ENCODE peak calls at places on chromosomes 12 and 14, in nine cellular contexts. A is IMR-90, C is thyroid gland, D is iPS DF 6.9, H is uterus, L is GM23338, F is right lobe of liver, O is astrocyte, P is right atrium auricular region. G is an unnamed sample. For H3K4me1, the result is how much of the 10 kb centered on the place peaks cover.

GRCh38 chr12:133026996-133027395 is 10.3 kb upstream of the ZNF84 start:
- DNase-seq in A (no peak), C (no peak), D (no peak), H (no peak), L (no peak), F (no peak), O (peak), P (no peak), G (no peak)

GRCh38 chr14:44404599-44405349 is 102.3 kb downstream of the FSCB start:
- DNase-seq in A (no peak), C (no peak), D (no peak), H (no peak), L (no peak), F (no peak), O (no peak), P (no peak), G (no peak)

GRCh38 chr12:6420364-6420763 is 24.4 kb upstream of the CD27 start:
- DNase-seq in A (no peak), C (no peak), D (no peak), H (no peak), L (no peak), F (no peak), O (no peak), P (no peak), G (no peak)

GRCh38 chr12:106783515-106783914 is 9.0 kb downstream of the RIC8B start:
- DNase-seq in A (no peak), C (no peak), D (no peak), H (no peak), L (no peak), F (no peak), O (no peak), P (no peak), G (no peak)

GRCh38 chr14:61346793-61347192 is 25.4 kb downstream of the PRKCH start:
- DNase-seq in A (no peak), C (no peak), D (no peak), H (no peak), L (no peak), F (no peak), O (no peak), P (no peak), G (no peak)

GRCh38 chr12:31004666-31005065 is 69.0 kb upstream of the DDX11 start:
- DNase-seq in A (no peak), C (no peak), D (no peak), H (peak), L (no peak), F (peak), O (no peak), P (no peak), G (no peak)

GRCh38 chr14:91378945-91379932 is 38.4 kb downstream of the CCDC88C start:
- DNase-seq in A (no peak), C (no peak), D (no peak), H (no peak), L (no peak), F (no peak), O (no peak), P (no peak), G (no peak)

GRCh38 chr12:58413794-58414193 is 472.4 kb downstream of the ATP23 start:
- DNase-seq in A (peak), C (no peak), D (no peak), H (no peak), L (no peak), F (no peak), O (peak), P (no peak), G (no peak)

GRCh38 chr12:105289114-105289904 is 41.2 kb upstream of the C12orf75 start:
- DNase-seq in A (peak), C (no peak), D (no peak), H (no peak), L (no peak), F (no peak), O (peak), P (no peak), G (no peak)

GRCh38 chr14:26323781-26324363 is 274.0 kb downstream of the NOVA1 start:
- DNase-seq in A (no peak), C (no peak), D (no peak), H (no peak), L (no peak), F (no peak), O (no peak), P (no peak), G (no peak)

GRCh38 chr14:102158797-102159196 is 19.1 kb downstream of the WDR20 start:
- DNase-seq in A (no peak), C (no peak), D (no peak), H (no peak), L (no peak), F (no peak), O (no peak), P (no peak), G (no peak)

GRCh38 chr12:132178801-132179401 is 34.6 kb downstream of the NOC4L start:
- DNase-seq in A (no peak), C (no peak), D (no peak), H (no peak), L (peak), F (no peak), O (no peak), P (no peak), G (no peak)

GRCh38 chr12:67827820-67828383 is 161.3 kb upstream of the IFNG-AS1 start:
- DNase-seq in A (peak), C (no peak), D (no peak), H (peak), L (no peak), F (no peak), O (peak), P (peak), G (no peak)

GRCh38 chr12:124565071-124565491 is 2.3 kb downstream of the NCOR2 start:
- DNase-seq in A (no peak), C (peak), D (no peak), H (no peak), L (no peak), F (no peak), O (no peak), P (no peak), G (no peak)

GRCh38 chr14:67645414-67645813 is 25.7 kb downstream of the ARG2 start:
- DNase-seq in A (no peak), C (no peak), D (no peak), H (no peak), L (no peak), F (no peak), O (no peak), P (no peak), G (no peak)

GRCh38 chr12:5031242-5031641 is 12.4 kb upstream of the KCNA5 start:
- DNase-seq in A (no peak), C (no peak), D (no peak), H (no peak), L (no peak), F (no peak), O (no peak), P (no peak), G (no peak)

GRCh38 chr14:95683793-95684192 is 2.4 kb upstream of the TCL1B start:
- DNase-seq in A (no peak), C (no peak), D (peak), H (no peak), L (peak), F (no peak), O (no peak), P (no peak), G (no peak)

GRCh38 chr12:30585877-30586276 is 109.8 kb downstream of the IPO8 start:
- DNase-seq in A (no peak), C (peak), D (no peak), H (no peak), L (no peak), F (no peak), O (no peak), P (no peak), G (no peak)

GRCh38 chr12:126338031-126338441 is 1272.8 kb downstream of the AACS start:
- DNase-seq in A (no peak), C (no peak), D (no peak), H (no peak), L (no peak), F (no peak), O (no peak), P (no peak), G (no peak)

GRCh38 chr14:100018054-100018453 is 47.2 kb upstream of the EVL start:
- DNase-seq in A (no peak), C (no peak), D (no peak), H (no peak), L (no peak), F (no peak), O (no peak), P (no peak), G (no peak)
- H3K27ac ChIP-seq in A (peak), C (no peak), D (no peak), H (no peak), L (no peak), F (no peak), O (no peak), P (no peak), G (no peak)

GRCh38 chr12:84701041-84701440 is 211.6 kb downstream of the SLC6A15 start:
- DNase-seq in A (no peak), C (no peak), D (no peak), H (no peak), L (no peak), F (no peak), O (peak), P (no peak), G (no peak)

GRCh38 chr12:84696281-84696680 is 216.3 kb downstream of the SLC6A15 start:
- DNase-seq in A (no peak), C (no peak), D (no peak), H (no peak), L (no peak), F (no peak), O (no peak), P (no peak), G (no peak)

GRCh38 chr12:84697141-84697540 is 215.5 kb downstream of the SLC6A15 start:
- DNase-seq in A (no peak), C (no peak), D (no peak), H (no peak), L (no peak), F (no peak), O (peak), P (no peak), G (no peak)

GRCh38 chr12:84701966-84702365 is 210.6 kb downstream of the SLC6A15 start:
- DNase-seq in A (peak), C (no peak), D (no peak), H (no peak), L (no peak), F (no peak), O (peak), P (no peak), G (no peak)

DNA sequence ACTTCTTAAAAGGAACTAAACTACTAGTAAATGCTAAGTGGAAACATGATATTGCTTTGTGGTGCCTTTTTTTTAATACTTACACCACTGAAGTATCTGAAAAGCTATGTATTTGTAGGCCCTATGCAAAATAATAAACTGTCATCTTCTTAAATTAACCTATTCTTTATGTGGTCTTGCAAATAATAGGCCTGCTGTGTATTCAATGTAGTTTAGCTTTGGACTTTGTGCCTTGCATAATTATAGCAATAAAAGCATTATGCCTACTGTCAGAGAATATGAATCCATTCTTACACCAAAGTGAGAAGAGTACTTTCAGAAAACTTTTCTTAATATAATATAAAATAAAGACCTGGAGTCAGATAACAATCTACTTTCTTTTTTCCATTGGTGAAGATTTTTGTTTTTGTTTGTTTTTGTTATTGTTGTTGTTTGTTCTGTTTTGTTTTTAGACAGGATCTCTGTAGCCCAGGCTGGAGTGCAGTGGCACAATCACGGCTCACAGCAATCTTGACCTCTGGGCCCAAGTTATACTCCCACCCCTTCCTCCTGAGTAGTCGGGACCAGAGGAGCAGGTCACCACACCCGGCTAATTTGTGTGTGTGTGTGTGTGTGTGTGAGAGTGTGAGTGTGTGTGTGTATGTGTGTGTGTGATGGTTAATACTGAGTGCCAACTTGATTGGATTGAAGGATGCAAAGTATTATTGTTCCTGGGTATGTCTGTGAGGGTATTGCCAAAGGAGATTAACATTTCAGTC is 213.8 kb downstream of the SLC6A15 start:
- DNase-seq in A (no peak), C (no peak), D (no peak), H (no peak), L (no peak), F (no peak), O (no peak), P (no peak), G (no peak)
- H3K4me1 ChIP-seq in A (under half), C (under half), D (under half), H (under half), L (under half), F (under half), O (under half), P (under half), G (under half)

GRCh38 chr12:55720071-55720564 is at the start of gene RDH5:
- DNase-seq in A (peak), C (no peak), D (no peak), H (peak), L (no peak), F (peak), O (peak), P (peak), G (no peak)
- H3K4me3 ChIP-seq in A (no peak), C (no peak), D (no peak), H (no peak), L (no peak), F (peak), O (peak), P (peak), G (no peak)

GRCh38 chr14:21529515-21529914 is 3.4 kb upstream of the SALL2 start:
- DNase-seq in A (no peak), C (no peak), D (no peak), H (no peak), L (no peak), F (no peak), O (no peak), P (no peak), G (no peak)
- H3K27ac ChIP-seq in A (no peak), C (no peak), D (no peak), H (no peak), L (peak), F (no peak), O (no peak), P (no peak), G (no peak)

GRCh38 chr12:108568653-108569154 is 6.3 kb downstream of the ISCU start:
- DNase-seq in A (no peak), C (no peak), D (no peak), H (no peak), L (no peak), F (no peak), O (no peak), P (no peak), G (peak)
- H3K4me1 ChIP-seq in A (under half), C (under half), D (under half), H (under half), L (under half), F (under half), O (under half), P (under half), G (half or more)

GRCh38 chr12:3520711-3521110 is 29.7 kb downstream of the PRMT8 start:
- DNase-seq in A (no peak), C (no peak), D (no peak), H (no peak), L (no peak), F (no peak), O (no peak), P (no peak), G (no peak)
- H3K4me3 ChIP-seq in A (no peak), C (no peak), D (no peak), H (no peak), L (no peak), F (no peak), O (no peak), P (no peak), G (no peak)

GRCh38 chr12:45289245-45290217 is 73.6 kb downstream of the ANO6 start:
- DNase-seq in A (peak), C (no peak), D (no peak), H (no peak), L (no peak), F (no peak), O (no peak), P (no peak), G (no peak)
- H3K27ac ChIP-seq in A (peak), C (no peak), D (no peak), H (no peak), L (no peak), F (no peak), O (no peak), P (no peak), G (no peak)